ENCODE peak calls at places on chromosomes 16 and 17, in six cellular contexts. D, U, P, S, Y and B are unnamed samples.

GRCh38 chr17:48047113-48047740 is 932 bp upstream of the NFE2L1 start:
- DNase-seq in D (no peak), P (no peak), Y (no peak), U (no peak), S (no peak), B (no peak)

GRCh38 chr16:89723279-89724250 is 2.2 kb downstream of the ZNF276 start:
- DNase-seq in Y (no peak), S (no peak), D (peak; percentile 14), P (no peak), U (no peak), B (no peak)

GRCh38 chr16:79994413-79994812 is 393.9 kb upstream of the MAF start:
- DNase-seq in U (no peak), Y (no peak), D (no peak), S (no peak), P (no peak), B (no peak)

GRCh38 chr16:55622302-55622701 is 33.5 kb upstream of the SLC6A2 start:
- DNase-seq in D (no peak), Y (no peak), S (no peak), U (no peak), P (no peak), B (no peak)

GRCh38 chr17:1643293-1643998 is 2.1 kb downstream of the SCARF1 start:
- DNase-seq in U (peak; percentile 88), D (no peak), P (peak; percentile 60), Y (peak; percentile 96), S (no peak), B (peak; percentile 45)

GRCh38 chr16:66569131-66569530 is 2.9 kb downstream of the CMTM1 start:
- DNase-seq in S (peak; percentile 75), U (no peak), P (no peak), D (peak; percentile 87), Y (no peak), B (no peak)

GRCh38 chr17:64535357-64535756 is 28.6 kb downstream of the CEP95 start:
- DNase-seq in S (no peak), U (no peak), Y (no peak), D (no peak), P (no peak), B (no peak)

GRCh38 chr17:46000292-46000691 is 1.2 kb downstream of the STH start:
- DNase-seq in P (no peak), U (no peak), D (no peak), S (no peak), Y (no peak), B (no peak)

GRCh38 chr16:82761858-82762257 is 135.1 kb downstream of the CDH13 start:
- DNase-seq in S (peak; percentile 61), D (peak; percentile 38), P (no peak), U (no peak), Y (no peak), B (no peak)

GRCh38 chr17:44198721-44199552 is 747 bp downstream of the ATXN7L3 start:
- DNase-seq in P (peak; percentile 46), Y (peak; percentile 80), D (peak; percentile 28), S (peak; percentile 61), U (peak; percentile 74), B (peak; percentile 65)

DNA sequence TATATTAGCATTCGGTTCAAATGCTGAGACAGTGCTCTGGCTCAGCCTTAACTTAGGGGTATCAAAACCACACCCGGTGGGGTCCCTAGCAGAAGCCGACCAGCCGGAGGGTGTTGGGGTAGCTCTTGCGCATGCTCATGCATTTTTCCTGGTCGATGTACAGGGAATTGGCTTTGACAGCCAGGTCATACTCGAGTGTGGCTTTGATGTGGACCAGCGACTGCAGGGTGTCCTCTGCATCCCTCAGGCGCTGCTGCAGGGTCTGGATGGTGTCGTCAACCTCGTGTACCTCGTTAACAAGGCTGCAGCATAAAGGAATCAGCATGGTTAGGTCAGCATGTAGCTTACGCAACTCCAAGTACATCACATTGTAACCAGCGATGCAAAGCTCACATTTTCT is 37.5 kb downstream of the TEKT3 start:
- DNase-seq in D (no peak), S (no peak), P (peak; percentile 10), Y (no peak), U (no peak), B (no peak)
- H3K4me2 ChIP-seq in D (no peak overlapping the region), S (no peak overlapping the region), P (no peak overlapping the region), Y (no peak overlapping the region), U (no peak overlapping the region), B (no peak overlapping the region)

GRCh38 chr17:29245401-29245800 is 1.3 kb upstream of the CRYBA1 start:
- DNase-seq in U (no peak), S (no peak), Y (no peak), D (no peak), P (no peak), B (no peak)

GRCh38 chr17:29241015-29241963 is 5.4 kb upstream of the CRYBA1 start:
- DNase-seq in D (peak; percentile 98), U (no peak), P (peak; percentile 95), S (peak; percentile 97), Y (peak; percentile 77), B (peak; percentile 63)

GRCh38 chr17:29242790-29243189 is 3.9 kb upstream of the CRYBA1 start:
- DNase-seq in U (no peak), Y (no peak), S (no peak), P (no peak), D (no peak), B (no peak)

GRCh38 chr17:29242051-29242450 is 4.6 kb upstream of the CRYBA1 start:
- DNase-seq in U (no peak), P (no peak), Y (no peak), D (no peak), S (no peak), B (no peak)

GRCh38 chr17:29243792-29244191 is 2.9 kb upstream of the CRYBA1 start:
- DNase-seq in P (peak; percentile 27), D (peak; percentile 44), U (no peak), Y (peak; percentile 70), S (peak; percentile 42), B (no peak)
- H2AFZ ChIP-seq in P (no peak overlapping the region), D (no peak overlapping the region), U (no peak overlapping the region), Y (no peak overlapping the region), S (no peak overlapping the region), B (peak overlapping the region; percentile 32)

GRCh38 chr16:24541534-24541933 is 2.2 kb downstream of the RBBP6 start:
- DNase-seq in P (peak; percentile 34), S (no peak), Y (no peak), D (no peak), U (no peak), B (no peak)

GRCh38 chr16:24539850-24540484 is 601 bp downstream of the RBBP6 start:
- DNase-seq in D (peak; percentile 19), P (peak; percentile 50), Y (no peak), S (no peak), U (no peak), B (no peak)

GRCh38 chr16:24538756-24539294 is 541 bp upstream of the RBBP6 start:
- DNase-seq in S (peak; percentile 92), Y (no peak), U (no peak), P (peak; percentile 83), D (no peak), B (no peak)

GRCh38 chr16:24539295-24539849 is at the start of gene RBBP6:
- DNase-seq in D (peak; percentile 96), P (peak; percentile 99), Y (peak; percentile 94), S (peak; percentile 97), U (peak; percentile 94), B (peak; percentile 98)

GRCh38 chr16:24540575-24541240 is 1.3 kb downstream of the RBBP6 start:
- DNase-seq in D (peak; percentile 19), Y (no peak), P (peak; percentile 40), S (peak; percentile 48), U (no peak), B (no peak)
- H3K18ac ChIP-seq in D (no peak overlapping the region), Y (no peak overlapping the region), P (no peak overlapping the region), S (peak overlapping the region; percentile 40), U (peak overlapping the region; percentile 38), B (no peak overlapping the region)

GRCh38 chr17:50103941-50104340 is 8.8 kb downstream of the PDK2 start:
- DNase-seq in U (no peak), Y (no peak), P (no peak), D (no peak), S (no peak), B (no peak)

GRCh38 chr17:50100921-50101345 is 5.8 kb downstream of the PDK2 start:
- DNase-seq in Y (peak; percentile 62), S (peak; percentile 45), D (peak; percentile 34), U (no peak), P (no peak), B (no peak)

GRCh38 chr17:50101346-50102163 is 6.4 kb downstream of the PDK2 start:
- DNase-seq in D (peak; percentile 26), S (peak; percentile 50), Y (peak; percentile 54), U (no peak), P (no peak), B (no peak)

GRCh38 chr17:50103252-50103651 is 8.1 kb downstream of the PDK2 start:
- DNase-seq in S (no peak), Y (no peak), P (no peak), U (no peak), D (no peak), B (no peak)

DNA sequence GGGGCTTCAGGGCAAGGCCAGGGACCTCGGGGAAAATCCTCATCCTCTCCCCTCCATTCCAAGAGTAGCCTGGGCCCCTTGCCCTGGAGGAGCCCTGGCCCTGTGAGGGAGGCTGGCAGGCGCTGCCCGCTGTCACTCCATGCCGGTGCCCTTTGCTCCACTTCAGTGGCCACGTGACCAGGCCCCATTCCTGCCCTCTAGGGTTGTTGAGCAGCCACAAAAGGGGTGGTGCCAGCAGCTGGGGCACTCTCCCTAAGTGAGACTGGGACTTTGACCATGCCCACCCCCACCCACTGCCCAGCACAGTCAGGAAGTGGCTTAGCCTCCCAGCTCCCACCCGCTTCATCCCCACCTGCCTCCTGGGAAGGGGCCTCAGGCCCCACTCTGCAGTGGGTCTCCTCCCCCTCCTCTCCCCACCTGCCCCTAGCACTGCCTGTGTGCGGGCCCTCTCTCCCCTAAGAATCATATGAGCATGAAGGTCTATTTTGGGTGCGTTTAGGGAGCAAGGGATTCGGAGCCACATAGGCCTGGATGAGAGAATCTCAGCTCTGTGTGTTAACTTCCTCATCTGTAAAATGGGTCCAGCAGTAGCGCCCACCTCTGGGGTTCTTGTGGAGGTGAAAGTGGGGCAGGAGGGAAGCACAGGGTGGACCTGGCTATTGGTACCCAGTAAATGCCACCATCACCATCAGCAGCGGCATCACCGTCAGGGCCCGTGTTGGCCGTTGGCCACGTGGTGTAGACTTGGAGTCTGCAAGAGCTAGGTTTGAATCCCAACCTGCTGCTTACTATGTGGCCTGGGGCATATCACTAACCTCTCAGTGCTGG is 7.2 kb downstream of the PDK2 start:
- DNase-seq in P (no peak), S (no peak), Y (no peak), U (no peak), D (no peak), B (no peak)
- H3K4me2 ChIP-seq in P (no peak overlapping the region), S (no peak overlapping the region), Y (no peak overlapping the region), U (no peak overlapping the region), D (no peak overlapping the region), B (no peak overlapping the region)